ENCODE peak calls at places on chromosome 14, in seven cellular contexts. K is mesenchymal stem cell, C is H1, U is neuronal stem cell, X is H9, M is mesendoderm, F is trophoblast cell. H is an unnamed sample.

GRCh38 chr14:59360923-59361794 is 104.0 kb downstream of the GPR135 start:
- DNase-seq in C (no peak), X (no peak), M (peak; percentile 75), F (peak; percentile 91), U (no peak), K (peak; percentile 91), H (peak; percentile 82)

GRCh38 chr14:76040704-76041103 is 55.1 kb downstream of the IFT43 start:
- DNase-seq in X (no peak), U (no peak), K (no peak), C (no peak), M (no peak), F (no peak), H (no peak)

GRCh38 chr14:96245710-96246534 is 10.1 kb upstream of the BDKRB1 start:
- DNase-seq in F (no peak), C (no peak), K (peak; percentile 97), U (no peak), M (no peak), X (no peak), H (peak; percentile 85)

GRCh38 chr14:76954791-76955190 is 73.7 kb downstream of the IRF2BPL start:
- DNase-seq in X (no peak), C (no peak), M (no peak), F (no peak), K (no peak), U (no peak), H (no peak)

GRCh38 chr14:53306267-53306721 is 153.2 kb upstream of the DDHD1 start:
- DNase-seq in F (peak; percentile 36), K (peak; percentile 50), X (peak; percentile 46), U (peak; percentile 62), M (peak; percentile 60), C (peak; percentile 61), H (peak; percentile 69)

GRCh38 chr14:106681161-106681955 is 1155.0 kb downstream of the TMEM121 start:
- DNase-seq in M (no peak), X (no peak), F (no peak), U (no peak), C (no peak), K (no peak), H (no peak)

GRCh38 chr14:26872510-26872909 is 274.7 kb upstream of the NOVA1 start:
- DNase-seq in C (no peak), X (no peak), F (no peak), U (no peak), K (no peak), M (no peak), H (no peak)

GRCh38 chr14:104881369-104881979 is 16.4 kb downstream of the CEP170B start:
- DNase-seq in U (no peak), C (no peak), F (no peak), X (no peak), K (no peak), M (no peak), H (no peak)

GRCh38 chr14:76324133-76324532 is 51.8 kb upstream of the ESRRB start:
- DNase-seq in F (no peak), M (no peak), X (no peak), K (no peak), C (no peak), U (no peak), H (no peak)

DNA sequence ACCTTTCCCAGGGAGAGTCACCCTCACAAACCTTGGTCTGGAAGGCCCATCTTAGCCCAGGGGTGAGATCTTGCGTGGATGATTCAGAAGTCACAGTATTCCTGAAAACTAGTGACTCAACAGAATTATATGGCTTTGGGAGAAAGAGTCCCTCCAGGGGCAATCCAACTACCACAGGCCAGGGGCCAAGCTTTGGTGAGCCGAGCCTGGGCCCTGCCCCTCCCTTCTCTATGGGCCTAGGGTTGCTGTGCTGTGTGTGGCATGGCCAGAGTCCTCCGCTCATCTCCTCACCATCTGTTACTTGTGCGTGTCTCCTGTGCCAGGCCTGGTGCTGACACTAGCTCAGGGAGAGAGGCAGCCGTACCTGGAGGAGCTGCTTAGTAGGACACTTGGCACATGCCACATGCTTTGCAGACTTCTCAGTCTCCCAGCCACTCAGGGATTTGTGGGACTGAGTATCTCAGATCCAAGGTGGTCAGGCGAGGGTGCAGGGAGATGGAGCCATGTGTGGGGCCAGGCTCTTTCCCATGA is 93.8 kb downstream of the SLC25A47 start:
- DNase-seq in K (peak; percentile 81), F (peak; percentile 90), U (no peak), C (no peak), X (no peak), M (peak; percentile 41), H (peak; percentile 83)
- H4K8ac ChIP-seq in K (peak overlapping the region; percentile 74), F (no peak overlapping the region), U (no peak overlapping the region), C (no peak overlapping the region), X (no peak overlapping the region), M (no peak overlapping the region), H (peak overlapping the region; percentile 2)

DNA sequence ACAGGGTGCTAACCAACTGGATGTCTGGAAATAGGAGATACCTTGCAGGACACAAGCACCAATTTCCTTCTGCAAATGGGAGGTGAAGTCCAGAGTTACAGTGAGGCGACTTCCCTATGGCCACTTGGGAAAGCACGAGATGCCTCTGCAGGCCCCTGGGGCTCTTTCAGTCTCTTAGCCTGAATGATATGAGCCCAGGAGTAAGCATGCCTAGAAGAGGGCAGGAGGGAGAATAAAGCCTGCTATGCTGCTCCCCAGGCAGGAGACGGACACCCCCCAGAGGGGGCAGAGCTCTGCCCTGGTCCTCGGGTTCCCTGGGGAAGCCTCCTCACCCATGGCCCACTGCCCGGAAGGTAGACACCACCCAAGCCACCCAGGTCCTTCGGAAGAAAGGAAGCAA is 105.1 kb downstream of the GCH1 start:
- DNase-seq in C (no peak), K (no peak), M (no peak), F (no peak), X (no peak), U (no peak), H (no peak)
- H4K8ac ChIP-seq in C (no peak overlapping the region), K (no peak overlapping the region), M (no peak overlapping the region), F (no peak overlapping the region), X (no peak overlapping the region), U (no peak overlapping the region), H (no peak overlapping the region)

GRCh38 chr14:81516941-81517797 is 16.5 kb downstream of the SEL1L start:
- DNase-seq in U (no peak), K (peak; percentile 79), F (no peak), C (no peak), X (no peak), M (peak; percentile 75), H (peak; percentile 76)
- H4K8ac ChIP-seq in U (no peak overlapping the region), K (peak overlapping the region; percentile 19), F (peak overlapping the region; percentile 7), C (no peak overlapping the region), X (no peak overlapping the region), M (no peak overlapping the region), H (peak overlapping the region; percentile 69)

GRCh38 chr14:103696027-103696402 is 19.2 kb downstream of the XRCC3 start:
- DNase-seq in U (no peak), X (no peak), F (no peak), M (no peak), K (no peak), C (no peak), H (no peak)
- H4K8ac ChIP-seq in U (no peak overlapping the region), X (no peak overlapping the region), F (no peak overlapping the region), M (no peak overlapping the region), K (no peak overlapping the region), C (no peak overlapping the region), H (no peak overlapping the region)

GRCh38 chr14:32703246-32703645 is 235.4 kb upstream of the NPAS3 start:
- DNase-seq in F (no peak), X (no peak), M (no peak), C (no peak), U (no peak), K (no peak), H (no peak)

GRCh38 chr14:32698831-32699230 is 239.8 kb upstream of the NPAS3 start:
- DNase-seq in K (peak; percentile 52), C (no peak), M (peak; percentile 31), F (no peak), X (no peak), U (no peak), H (peak; percentile 22)

GRCh38 chr14:32702571-32702970 is 236.1 kb upstream of the NPAS3 start:
- DNase-seq in F (no peak), K (peak; percentile 25), C (no peak), U (peak; percentile 47), X (peak; percentile 73), M (peak; percentile 97), H (no peak)

GRCh38 chr14:32701475-32701874 is 237.2 kb upstream of the NPAS3 start:
- DNase-seq in C (no peak), K (no peak), F (no peak), X (no peak), U (no peak), M (no peak), H (no peak)

GRCh38 chr14:32702088-32702487 is 236.6 kb upstream of the NPAS3 start:
- DNase-seq in X (no peak), F (no peak), C (no peak), U (no peak), M (no peak), K (no peak), H (no peak)
- H4K8ac ChIP-seq in X (no peak overlapping the region), F (no peak overlapping the region), C (no peak overlapping the region), U (no peak overlapping the region), M (no peak overlapping the region), K (no peak overlapping the region), H (no peak overlapping the region)

GRCh38 chr14:80606347-80606772 is 335.2 kb downstream of the CEP128 start:
- DNase-seq in M (no peak), C (no peak), F (no peak), X (no peak), U (no peak), K (peak; percentile 33), H (no peak)

GRCh38 chr14:80607430-80608200 is 333.9 kb downstream of the CEP128 start:
- DNase-seq in X (no peak), U (no peak), K (peak; percentile 44), M (peak; percentile 32), C (no peak), F (peak; percentile 35), H (no peak)

GRCh38 chr14:80608563-80608962 is 333.0 kb downstream of the CEP128 start:
- DNase-seq in C (no peak), M (no peak), U (no peak), X (no peak), F (no peak), K (no peak), H (no peak)

GRCh38 chr14:80602931-80603330 is 338.6 kb downstream of the CEP128 start:
- DNase-seq in F (no peak), X (no peak), U (no peak), K (no peak), M (no peak), C (no peak), H (no peak)

DNA sequence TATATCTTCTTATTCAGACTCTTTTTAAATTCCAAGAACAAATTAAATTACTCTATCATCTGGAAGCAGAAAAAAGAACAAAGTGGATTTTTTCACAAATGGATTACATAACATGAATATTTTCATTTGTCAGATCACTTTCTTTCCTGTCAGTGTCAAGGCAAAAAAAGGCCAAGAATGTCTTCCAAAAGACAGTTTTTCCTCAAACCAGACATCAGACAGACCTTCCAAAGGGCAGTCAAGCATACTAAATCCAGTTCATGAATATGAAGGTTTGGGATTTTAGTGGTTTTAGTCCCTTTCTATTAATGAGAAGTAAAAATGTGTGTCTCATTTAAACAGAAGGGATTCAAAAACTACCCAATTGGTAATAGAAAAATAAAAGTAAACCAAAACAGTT is 336.0 kb downstream of the CEP128 start:
- DNase-seq in M (no peak), U (no peak), X (no peak), K (no peak), F (no peak), C (no peak), H (no peak)
- H4K8ac ChIP-seq in M (no peak overlapping the region), U (no peak overlapping the region), X (no peak overlapping the region), K (no peak overlapping the region), F (no peak overlapping the region), C (no peak overlapping the region), H (no peak overlapping the region)